ENCODE peak calls at places on chromosomes 2 and 18, in six cellular contexts. One of them, this sample, is unnamed.

GRCh38 chr2:203344667-203345066 is 16.5 kb downstream of the ABI2 start:
- DNase-seq in Ammon's horn: no peak
- DNase-seq in NCI-H2029: no peak
- DNase-seq in GF-D8: no peak
- DNase-seq in progenitor cell of endocrine pancreas: no peak
- DNase-seq in mucosa of gallbladder: no peak
- DNase-seq in this sample: no peak

GRCh38 chr2:45965841-45966498 is 314.5 kb downstream of the PRKCE start:
- DNase-seq in Ammon's horn: no peak
- DNase-seq in NCI-H2029: no peak
- DNase-seq in GF-D8: no peak
- DNase-seq in progenitor cell of endocrine pancreas: no peak
- DNase-seq in mucosa of gallbladder: no peak
- DNase-seq in this sample: no peak

GRCh38 chr2:157785200-157785599 is 90.9 kb downstream of the ACVR1 start:
- DNase-seq in Ammon's horn: no peak
- DNase-seq in NCI-H2029: peak; percentile 55
- DNase-seq in GF-D8: no peak
- DNase-seq in progenitor cell of endocrine pancreas: no peak
- DNase-seq in mucosa of gallbladder: peak; percentile 28
- DNase-seq in this sample: no peak

GRCh38 chr18:48538531-48539405 is at the start of gene CTIF:
- DNase-seq in Ammon's horn: peak; percentile 99
- DNase-seq in NCI-H2029: peak; percentile 89
- DNase-seq in GF-D8: peak; percentile 90
- DNase-seq in progenitor cell of endocrine pancreas: peak; percentile 83
- DNase-seq in mucosa of gallbladder: peak; percentile 96
- DNase-seq in this sample: peak; percentile 97

GRCh38 chr2:47815764-47816163 is 32.8 kb downstream of the MSH6 start:
- DNase-seq in Ammon's horn: no peak
- DNase-seq in NCI-H2029: no peak
- DNase-seq in GF-D8: no peak
- DNase-seq in progenitor cell of endocrine pancreas: no peak
- DNase-seq in mucosa of gallbladder: no peak
- DNase-seq in this sample: no peak

GRCh38 chr2:98374958-98375570 is 28.8 kb downstream of the CNGA3 start:
- DNase-seq in Ammon's horn: peak; percentile 44
- DNase-seq in NCI-H2029: no peak
- DNase-seq in GF-D8: no peak
- DNase-seq in progenitor cell of endocrine pancreas: no peak
- DNase-seq in mucosa of gallbladder: no peak
- DNase-seq in this sample: no peak

GRCh38 chr2:142840438-142840837 is 37.0 kb upstream of the KYNU start:
- DNase-seq in Ammon's horn: no peak
- DNase-seq in NCI-H2029: no peak
- DNase-seq in GF-D8: no peak
- DNase-seq in progenitor cell of endocrine pancreas: no peak
- DNase-seq in mucosa of gallbladder: no peak
- DNase-seq in this sample: no peak

GRCh38 chr2:96760986-96761832 is 507 bp downstream of the CNNM4 start:
- DNase-seq in Ammon's horn: peak; percentile 49
- DNase-seq in NCI-H2029: no peak
- DNase-seq in GF-D8: no peak
- DNase-seq in progenitor cell of endocrine pancreas: no peak
- DNase-seq in mucosa of gallbladder: peak; percentile 14
- DNase-seq in this sample: no peak

GRCh38 chr2:217943379-217944321 is 59.1 kb downstream of the TNS1 start:
- DNase-seq in Ammon's horn: peak; percentile 89
- DNase-seq in NCI-H2029: peak; percentile 78
- DNase-seq in GF-D8: no peak
- DNase-seq in progenitor cell of endocrine pancreas: peak; percentile 60
- DNase-seq in mucosa of gallbladder: peak; percentile 81
- DNase-seq in this sample: no peak

GRCh38 chr2:37039580-37039979 is 44.6 kb downstream of the HEATR5B start:
- DNase-seq in Ammon's horn: no peak
- DNase-seq in NCI-H2029: no peak
- DNase-seq in GF-D8: no peak
- DNase-seq in progenitor cell of endocrine pancreas: no peak
- DNase-seq in mucosa of gallbladder: no peak
- DNase-seq in this sample: no peak

This sample was measured in HL-60.